ENCODE peak calls at places on chromosomes 13 and 19, in four cellular contexts. One of them, this sample, is unnamed.

GRCh38 chr13:113110852-113111315 is 5.3 kb downstream of the F7 start:
- DNase-seq in adrenal gland: no peak
- DNase-seq in coronary artery: no peak
- DNase-seq in endothelial cell: no peak
- DNase-seq in this sample: no peak

GRCh38 chr13:63540042-63540441 is 2124.4 kb upstream of the PCDH20 start:
- DNase-seq in coronary artery: no peak
- DNase-seq in endothelial cell: no peak
- DNase-seq in adrenal gland: no peak
- DNase-seq in this sample: no peak

GRCh38 chr19:10961763-10962536 is 1.1 kb downstream of the SMARCA4 start:
- DNase-seq in endothelial cell: no peak
- DNase-seq in coronary artery: no peak
- DNase-seq in adrenal gland: no peak
- DNase-seq in this sample: no peak

GRCh38 chr13:21949818-21950429 is 279.1 kb downstream of the FGF9 start:
- DNase-seq in endothelial cell: no peak
- DNase-seq in adrenal gland: no peak
- DNase-seq in coronary artery: no peak
- DNase-seq in this sample: no peak

GRCh38 chr13:60431108-60431700 is 34.2 kb downstream of the TDRD3 start:
- DNase-seq in endothelial cell: no peak
- DNase-seq in coronary artery: no peak
- DNase-seq in adrenal gland: no peak
- DNase-seq in this sample: no peak

GRCh38 chr19:36028313-36029041 is 4.2 kb downstream of the CLIP3 start:
- DNase-seq in adrenal gland: no peak
- DNase-seq in endothelial cell: no peak
- DNase-seq in coronary artery: no peak
- DNase-seq in this sample: no peak

GRCh38 chr19:2353159-2353894 is 6.7 kb upstream of the TMPRSS9 start:
- DNase-seq in endothelial cell: no peak
- DNase-seq in coronary artery: no peak
- DNase-seq in adrenal gland: no peak
- DNase-seq in this sample: no peak

GRCh38 chr13:67296511-67296910 is 66.4 kb upstream of the PCDH9 start:
- DNase-seq in adrenal gland: no peak
- DNase-seq in coronary artery: no peak
- DNase-seq in endothelial cell: no peak
- DNase-seq in this sample: no peak

GRCh38 chr13:45674908-45675307 is 27.2 kb upstream of the CBY2 start:
- DNase-seq in coronary artery: no peak
- DNase-seq in adrenal gland: no peak
- DNase-seq in endothelial cell: no peak
- DNase-seq in this sample: no peak

GRCh38 chr19:54518844-54519243 is 16.2 kb downstream of the LAIR2 start:
- DNase-seq in endothelial cell: no peak
- DNase-seq in adrenal gland: no peak
- DNase-seq in coronary artery: no peak
- DNase-seq in this sample: no peak

GRCh38 chr19:33683881-33684549 is 62.3 kb downstream of the CHST8 start:
- DNase-seq in endothelial cell: peak; percentile 83
- DNase-seq in adrenal gland: peak; percentile 55
- DNase-seq in coronary artery: no peak
- DNase-seq in this sample: no peak

GRCh38 chr13:43769552-43769951 is 17.2 kb downstream of the ENOX1 start:
- DNase-seq in coronary artery: no peak
- DNase-seq in endothelial cell: no peak
- DNase-seq in adrenal gland: no peak
- DNase-seq in this sample: no peak